ENCODE peak calls at places on chromosomes 12 and 14, in six cellular contexts. L, U, N, Z, Q and F are unnamed samples.

GRCh38 chr12:77328326-77328725 is 263.0 kb upstream of the E2F7 start:
- DNase-seq in L (no peak), U (no peak), N (no peak), Z (no peak), Q (no peak), F (no peak)

GRCh38 chr12:51011960-51012359 is 14.2 kb downstream of the SLC11A2 start:
- DNase-seq in L (no peak), U (no peak), N (no peak), Z (no peak), Q (no peak), F (peak)

GRCh38 chr14:88323520-88324199 is 591 bp upstream of the KCNK10 start:
- DNase-seq in L (peak), U (peak), N (peak), Z (no peak), Q (no peak), F (peak)

GRCh38 chr12:120118710-120119097 is 2.2 kb upstream of the RAB35 start:
- DNase-seq in L (peak), U (no peak), N (no peak), Z (no peak), Q (no peak), F (no peak)

GRCh38 chr12:3150820-3151590 is 73.8 kb downstream of the TSPAN9 start:
- DNase-seq in L (peak), U (no peak), N (no peak), Z (no peak), Q (no peak), F (no peak)

GRCh38 chr14:105839425-105840265 is 313.3 kb downstream of the TMEM121 start:
- DNase-seq in L (no peak), U (no peak), N (no peak), Z (no peak), Q (peak), F (no peak)

GRCh38 chr12:45912774-45913173 is 77.6 kb downstream of the SCAF11 start:
- DNase-seq in L (no peak), U (no peak), N (no peak), Z (no peak), Q (no peak), F (no peak)

GRCh38 chr12:19528750-19529149 is 89.5 kb downstream of the AEBP2 start:
- DNase-seq in L (no peak), U (no peak), N (no peak), Z (no peak), Q (no peak), F (no peak)

GRCh38 chr12:69313209-69313608 is 35.0 kb upstream of the LYZ start:
- DNase-seq in L (no peak), U (no peak), N (no peak), Z (no peak), Q (no peak), F (no peak)

GRCh38 chr12:34406996-34407300 is 384.7 kb downstream of the ALG10 start:
- DNase-seq in L (no peak), U (peak), N (no peak), Z (no peak), Q (peak), F (no peak)

GRCh38 chr14:45891417-45892080 is 638.5 kb upstream of the MIS18BP1 start:
- DNase-seq in L (no peak), U (no peak), N (peak), Z (no peak), Q (peak), F (no peak)

GRCh38 chr14:61296707-61297502 is 15.8 kb upstream of the TMEM30B start:
- DNase-seq in L (peak), U (no peak), N (no peak), Z (no peak), Q (no peak), F (peak)

GRCh38 chr12:112807452-112807851 is 15.9 kb downstream of the RPH3A start:
- DNase-seq in L (no peak), U (no peak), N (no peak), Z (no peak), Q (no peak), F (no peak)

GRCh38 chr12:124433147-124433874 is 134.1 kb downstream of the NCOR2 start:
- DNase-seq in L (no peak), U (no peak), N (no peak), Z (peak), Q (no peak), F (no peak)

GRCh38 chr12:54413284-54414190 is 5.5 kb downstream of the ITGA5 start:
- DNase-seq in L (no peak), U (peak), N (no peak), Z (peak), Q (no peak), F (no peak)

GRCh38 chr12:104655059-104655609 is 198.4 kb downstream of the CHST11 start:
- DNase-seq in L (no peak), U (no peak), N (no peak), Z (no peak), Q (no peak), F (no peak)

GRCh38 chr14:83909507-83909906 is 1620.4 kb upstream of the FLRT2 start:
- DNase-seq in L (peak), U (no peak), N (no peak), Z (no peak), Q (no peak), F (no peak)

GRCh38 chr12:53798575-53798974 is 46.8 kb upstream of the CISTR start:
- DNase-seq in L (no peak), U (no peak), N (no peak), Z (no peak), Q (no peak), F (no peak)

GRCh38 chr12:128652136-128652751 is 171.5 kb downstream of the SLC15A4 start:
- DNase-seq in L (no peak), U (no peak), N (no peak), Z (no peak), Q (no peak), F (no peak)

GRCh38 chr12:106149096-106149784 is 10.5 kb upstream of the NUAK1 start:
- DNase-seq in L (peak), U (no peak), N (no peak), Z (no peak), Q (no peak), F (no peak)

GRCh38 chr12:94770777-94771176 is 120.4 kb upstream of the TMCC3 start:
- DNase-seq in L (no peak), U (no peak), N (no peak), Z (no peak), Q (no peak), F (no peak)

GRCh38 chr12:121578230-121579189 is 2.3 kb downstream of the KDM2B start:
- DNase-seq in L (peak), U (peak), N (peak), Z (no peak), Q (peak), F (peak)

GRCh38 chr12:120158351-120158750 is 36.2 kb downstream of the GCN1 start:
- DNase-seq in L (no peak), U (no peak), N (no peak), Z (no peak), Q (no peak), F (no peak)

GRCh38 chr14:100159107-100159864 is at the start of gene DEGS2:
- DNase-seq in L (no peak), U (peak), N (peak), Z (no peak), Q (no peak), F (no peak)

GRCh38 chr14:25381498-25381897 is 331.6 kb upstream of the STXBP6 start:
- DNase-seq in L (no peak), U (no peak), N (no peak), Z (no peak), Q (no peak), F (peak)

GRCh38 chr14:72416892-72417291 is 477.0 kb downstream of the DPF3 start:
- DNase-seq in L (no peak), U (no peak), N (no peak), Z (no peak), Q (no peak), F (no peak)

GRCh38 chr12:54958048-54958658 is 26.4 kb downstream of the TESPA1 start:
- DNase-seq in L (peak), U (no peak), N (no peak), Z (no peak), Q (no peak), F (peak)

GRCh38 chr14:71212683-71213107 is 305.4 kb downstream of the PCNX1 start:
- DNase-seq in L (peak), U (no peak), N (no peak), Z (no peak), Q (no peak), F (no peak)

GRCh38 chr14:85536835-85537195 is 6.9 kb downstream of the FLRT2 start:
- DNase-seq in L (peak), U (no peak), N (no peak), Z (no peak), Q (no peak), F (no peak)

GRCh38 chr12:47767197-47767724 is 5.8 kb upstream of the SLC48A1 start:
- DNase-seq in L (peak), U (peak), N (peak), Z (peak), Q (no peak), F (peak)

GRCh38 chr12:11719678-11720099 is 70.2 kb downstream of the ETV6 start:
- DNase-seq in L (peak), U (peak), N (no peak), Z (peak), Q (no peak), F (no peak)

GRCh38 chr14:106209745-106210144 is 683.4 kb downstream of the TMEM121 start:
- DNase-seq in L (no peak), U (no peak), N (no peak), Z (no peak), Q (no peak), F (no peak)

GRCh38 chr12:9773216-9773877 is 12.6 kb upstream of the CD69 start:
- DNase-seq in L (no peak), U (no peak), N (no peak), Z (no peak), Q (no peak), F (no peak)
- TF ChIP-seq POLR2A in L (no peak), U (no peak), N (no peak), Z (no peak), Q (no peak), F (no peak)

GRCh38 chr12:30151831-30152230 is 368.1 kb upstream of the TMTC1 start:
- DNase-seq in L (no peak), U (no peak), N (no peak), Z (no peak), Q (no peak), F (no peak)

GRCh38 chr12:30145351-30146017 is 361.7 kb upstream of the TMTC1 start:
- DNase-seq in L (no peak), U (no peak), N (no peak), Z (no peak), Q (no peak), F (no peak)

DNA sequence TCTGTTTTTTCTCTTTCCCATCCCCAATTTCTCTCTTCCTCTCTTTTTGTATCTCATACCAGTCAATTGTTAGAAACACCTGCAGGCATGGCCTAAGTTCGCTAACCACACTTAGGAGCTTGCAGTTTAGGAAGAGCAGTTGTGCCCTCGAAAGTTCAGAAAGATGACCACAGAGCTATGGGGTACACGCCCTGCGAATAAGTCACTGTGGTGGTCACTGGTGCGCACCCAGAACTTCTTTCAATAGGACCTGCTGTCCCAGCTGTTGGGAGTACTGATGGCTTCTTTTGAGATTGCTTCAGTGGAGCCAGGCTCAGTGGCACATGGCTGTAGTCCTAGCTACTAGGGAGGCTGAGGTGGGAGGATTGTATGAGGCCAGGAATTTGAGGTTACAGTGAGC is 362.8 kb upstream of the TMTC1 start:
- DNase-seq in L (no peak), U (no peak), N (no peak), Z (no peak), Q (no peak), F (no peak)
- TF ChIP-seq POLR2A in L (no peak), U (no peak), N (no peak), Z (no peak), Q (no peak), F (no peak)

GRCh38 chr14:75469606-75470237 is 41.9 kb downstream of the JDP2 start:
- DNase-seq in L (no peak), U (no peak), N (no peak), Z (peak), Q (no peak), F (no peak)
- TF ChIP-seq POLR2A in L (no peak), U (no peak), N (no peak), Z (no peak), Q (no peak), F (no peak)

DNA sequence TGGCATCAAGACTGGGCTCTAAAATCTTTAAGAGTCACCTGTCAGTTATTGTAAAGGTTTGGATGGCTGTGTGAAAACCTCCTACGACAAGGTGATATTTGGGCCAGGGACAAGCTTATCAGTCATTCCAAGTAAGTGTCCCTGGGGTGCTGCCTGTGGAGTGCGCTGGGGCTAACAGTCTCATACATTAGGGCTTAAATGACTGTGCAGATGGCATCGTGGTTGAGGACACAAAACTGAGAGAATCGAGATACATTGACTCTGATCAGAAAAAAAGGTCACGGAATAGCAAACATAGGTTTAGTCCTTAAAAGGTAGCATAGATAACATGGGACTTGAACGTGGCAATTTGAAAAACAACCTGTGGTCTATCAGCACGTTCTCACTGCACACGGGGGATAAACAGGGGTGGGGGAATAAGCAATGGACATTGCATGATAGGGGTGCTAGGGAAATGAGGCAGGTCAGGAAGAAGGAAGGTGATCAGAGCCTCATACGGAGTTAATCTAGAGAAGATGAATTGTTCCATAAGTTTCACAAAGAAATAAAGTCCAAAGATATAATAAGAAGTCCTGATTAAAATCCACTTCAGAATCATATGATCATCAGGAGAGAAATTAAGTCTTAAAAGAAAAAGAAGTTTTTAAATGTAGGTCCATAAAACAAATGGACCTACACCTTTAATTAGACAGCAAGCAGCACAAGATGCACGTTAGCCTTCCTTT is 100.3 kb downstream of the DAD1 start:
- DNase-seq in L (no peak), U (no peak), N (no peak), Z (no peak), Q (no peak), F (no peak)
- TF ChIP-seq POLR2A in L (no peak), U (no peak), N (no peak), Z (no peak), Q (no peak), F (no peak)